ENCODE peak calls at places on chromosomes 13 and 19, in six cellular contexts. H is mucosa of descending colon, U is tibial nerve, V is BE2C, Y is body of pancreas, D is ovary. A is an unnamed sample.

GRCh38 chr13:43783820-43784219 is 3.0 kb downstream of the ENOX1 start:
- DNase-seq in U (no peak), V (peak; percentile 50), H (no peak), D (no peak), Y (peak; percentile 43), A (no peak)

GRCh38 chr13:53174550-53174949 is 145.9 kb downstream of the OLFM4 start:
- DNase-seq in D (no peak), Y (no peak), U (peak; percentile 25), H (no peak), V (no peak), A (no peak)

GRCh38 chr13:42392706-42393572 is 121.0 kb downstream of the AKAP11 start:
- DNase-seq in Y (no peak), H (no peak), D (no peak), U (no peak), V (no peak), A (no peak)

GRCh38 chr13:43356566-43356965 is 333.2 kb downstream of the DNAJC15 start:
- DNase-seq in D (no peak), V (no peak), U (no peak), Y (no peak), H (no peak), A (no peak)

GRCh38 chr13:113907637-113908617 is 44.1 kb upstream of the GAS6 start:
- DNase-seq in V (no peak), H (no peak), Y (no peak), D (no peak), U (no peak), A (no peak)

GRCh38 chr19:33134571-33135041 is 2.7 kb downstream of the WDR88 start:
- DNase-seq in Y (no peak), U (no peak), D (no peak), V (no peak), H (no peak), A (no peak)

GRCh38 chr13:113171250-113172125 is 13.0 kb downstream of the PROZ start:
- DNase-seq in U (no peak), V (no peak), Y (no peak), H (no peak), D (no peak), A (no peak)

GRCh38 chr13:42999491-42999890 is 7.5 kb upstream of the EPSTI1 start:
- DNase-seq in H (no peak), Y (no peak), D (no peak), U (no peak), V (no peak), A (no peak)

GRCh38 chr13:41905600-41906254 is 55.2 kb downstream of the VWA8 start:
- DNase-seq in V (no peak), H (no peak), U (no peak), Y (no peak), D (no peak), A (no peak)

GRCh38 chr13:45575146-45575829 is 40.3 kb downstream of the ERICH6B start:
- DNase-seq in H (no peak), D (no peak), U (no peak), Y (no peak), V (no peak), A (no peak)

GRCh38 chr19:8038815-8039214 is 13.7 kb upstream of the CCL25 start:
- DNase-seq in D (no peak), H (no peak), V (no peak), Y (no peak), U (no peak), A (no peak)

GRCh38 chr13:73767191-73767741 is 366.9 kb downstream of the KLF12 start:
- DNase-seq in U (no peak), H (no peak), D (no peak), V (no peak), Y (no peak), A (no peak)

GRCh38 chr19:4738734-4739133 is 15.1 kb upstream of the DPP9 start:
- DNase-seq in H (no peak), V (no peak), Y (no peak), D (no peak), U (no peak), A (no peak)

GRCh38 chr19:37855098-37855497 is 51.3 kb downstream of the WDR87 start:
- DNase-seq in U (no peak), Y (peak; percentile 14), V (peak; percentile 76), H (peak; percentile 63), D (peak; percentile 19), A (peak; percentile 32)

GRCh38 chr13:112928958-112929777 is 39.8 kb upstream of the MCF2L start:
- DNase-seq in V (peak; percentile 85), Y (peak; percentile 60), D (no peak), U (no peak), H (peak; percentile 72), A (no peak)

GRCh38 chr19:38715540-38715939 is 28.7 kb downstream of the CAPN12 start:
- DNase-seq in U (no peak), Y (peak; percentile 84), V (no peak), H (no peak), D (no peak), A (peak; percentile 76)

GRCh38 chr13:103039183-103039582 is 27.0 kb downstream of the SLC10A2 start:
- DNase-seq in U (no peak), V (no peak), D (no peak), H (no peak), Y (no peak), A (no peak)

GRCh38 chr19:13001502-13002388 is 6.5 kb downstream of the NFIX start:
- DNase-seq in V (no peak), H (peak; percentile 43), Y (no peak), U (peak; percentile 78), D (peak; percentile 86), A (peak; percentile 76)

GRCh38 chr19:2475018-2475701 is 767 bp upstream of the GADD45B start:
- DNase-seq in V (peak; percentile 66), U (no peak), H (peak; percentile 71), Y (peak; percentile 63), D (peak; percentile 69), A (peak; percentile 62)
- TF ChIP-seq CTCF in V (no peak), U (no peak), H (no peak), Y (no peak), D (no peak), A (no peak)

GRCh38 chr13:31225998-31226675 is 26.4 kb downstream of the B3GLCT start:
- DNase-seq in H (no peak), U (no peak), Y (no peak), V (no peak), D (no peak), A (no peak)

GRCh38 chr13:31227870-31228269 is 28.1 kb downstream of the B3GLCT start:
- DNase-seq in D (no peak), H (no peak), V (no peak), U (no peak), Y (no peak), A (no peak)

GRCh38 chr13:31224174-31224669 is 24.4 kb downstream of the B3GLCT start:
- DNase-seq in H (no peak), Y (no peak), D (no peak), U (no peak), V (no peak), A (no peak)

GRCh38 chr13:31225180-31225579 is 25.4 kb downstream of the B3GLCT start:
- DNase-seq in Y (no peak), V (no peak), U (no peak), H (no peak), D (no peak), A (no peak)

DNA sequence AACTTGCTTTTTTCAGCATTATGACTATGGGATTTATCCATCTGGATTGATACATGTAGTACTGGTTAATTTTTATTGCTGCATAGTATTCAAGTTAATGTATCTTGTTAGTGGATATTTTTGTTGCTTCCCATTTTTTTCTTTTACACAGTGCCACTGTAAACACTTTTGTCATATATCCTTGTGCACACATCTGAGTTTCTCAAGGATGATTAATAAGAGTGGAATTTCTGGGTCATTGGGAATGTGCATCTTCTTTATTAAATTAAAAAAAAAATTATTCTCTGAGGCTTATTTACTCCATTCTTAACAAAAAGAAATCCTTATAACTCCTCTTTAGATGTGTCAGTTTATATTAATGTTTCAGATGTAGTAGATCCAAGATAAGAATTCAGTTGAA is 27.3 kb downstream of the B3GLCT start:
- DNase-seq in V (no peak), H (no peak), U (no peak), Y (no peak), D (no peak), A (no peak)
- H3K4me3 ChIP-seq in V (no peak overlapping the region), H (no peak overlapping the region), U (no peak overlapping the region), Y (no peak overlapping the region), D (no peak overlapping the region), A (no peak overlapping the region)

DNA sequence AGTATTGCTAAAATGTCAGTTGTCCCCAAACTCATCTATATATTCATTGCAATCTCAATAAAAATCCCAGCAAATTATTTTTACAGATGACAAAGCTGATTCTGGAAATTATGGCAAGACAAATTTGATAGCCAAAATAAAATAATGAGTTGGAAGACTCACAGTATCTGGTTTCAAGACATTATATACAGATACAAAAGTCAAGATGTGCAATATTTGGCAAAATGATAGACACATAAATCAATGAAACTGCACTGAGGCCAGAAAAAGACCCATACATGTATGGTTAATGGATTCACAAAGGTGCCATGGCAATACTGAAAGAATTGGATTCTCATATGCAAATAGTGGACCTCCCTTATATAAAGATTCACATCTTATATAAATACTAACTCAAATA is 24.2 kb downstream of the ZNF45 start:
- DNase-seq in U (no peak), H (no peak), V (no peak), D (no peak), Y (no peak), A (no peak)
- H3K9me3 ChIP-seq in U (peaks cover 89% of the 10 kb centered on the region), H (peaks cover 96% of the 10 kb centered on the region), V (peaks cover 11% of the 10 kb centered on the region), D (peaks cover 41% of the 10 kb centered on the region), Y (peaks cover 4% of the 10 kb centered on the region), A (peaks cover 99% of the 10 kb centered on the region)

DNA sequence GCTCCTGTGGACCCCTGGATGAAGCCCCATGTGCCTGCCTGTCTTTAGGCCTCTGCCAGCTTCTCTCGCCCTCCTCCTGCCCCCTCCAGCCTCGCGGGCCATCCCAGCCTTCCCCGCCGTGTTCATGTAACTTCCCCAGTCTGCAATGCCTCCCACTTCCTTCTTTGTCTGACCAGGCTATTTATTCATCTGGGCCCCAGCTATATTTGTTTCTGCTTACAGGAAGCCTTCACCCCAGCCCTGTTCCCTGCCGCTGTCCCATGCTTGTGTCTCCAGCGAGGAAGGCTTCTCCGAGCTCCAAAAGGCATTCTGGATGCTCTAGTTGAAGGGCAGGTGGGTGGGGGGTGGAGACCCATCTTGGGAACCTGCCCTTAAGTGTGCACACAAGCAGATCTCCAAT is 7.9 kb upstream of the C3 start:
- DNase-seq in Y (peak; percentile 53), D (peak; percentile 17), H (no peak), V (no peak), U (no peak), A (no peak)
- TF ChIP-seq CTCF in Y (no peak), D (no peak), H (no peak), V (no peak), U (no peak), A (no peak)

GRCh38 chr13:75327132-75327505 is 154.8 kb downstream of the TBC1D4 start:
- DNase-seq in U (no peak), V (no peak), H (no peak), Y (no peak), D (no peak), A (no peak)
- H3K4me3 ChIP-seq in U (no peak overlapping the region), V (no peak overlapping the region), H (no peak overlapping the region), Y (no peak overlapping the region), D (no peak overlapping the region), A (peak overlapping the region; percentile 46)

DNA sequence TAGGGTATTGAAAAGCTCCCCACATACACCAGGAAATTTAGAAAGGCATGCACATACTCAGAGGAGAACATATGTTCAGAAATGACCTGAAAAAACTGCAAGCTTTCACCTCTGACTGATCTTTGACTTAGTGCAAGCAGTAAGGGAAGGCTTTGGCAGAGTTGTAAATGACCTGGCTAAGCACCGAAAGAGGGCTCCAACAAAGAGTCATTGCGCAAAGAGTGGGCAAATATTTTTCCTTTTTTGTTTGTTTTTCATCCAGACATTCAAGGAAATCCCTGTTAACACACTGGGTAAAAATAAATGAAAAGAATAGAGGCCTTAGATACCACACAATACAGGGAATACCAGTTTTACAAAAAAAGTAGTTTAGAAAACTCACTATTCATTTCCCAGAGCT is 5.2 kb upstream of the ZNF233 start:
- DNase-seq in H (no peak), D (no peak), V (no peak), Y (no peak), U (no peak), A (no peak)
- H3K9me3 ChIP-seq in H (peaks cover 94% of the 10 kb centered on the region), D (peaks cover 30% of the 10 kb centered on the region), V (no peaks in the 10 kb centered on the region), Y (peaks cover 3% of the 10 kb centered on the region), U (peaks cover 95% of the 10 kb centered on the region), A (peaks cover 100% of the 10 kb centered on the region)

A was measured in left ventricle myocardium inferior.